ENCODE peak calls at places on chromosomes 3 and 15, in five cellular contexts. E is right lobe of liver, D is aorta, Y is BE2C, S is IMR-90. T is an unnamed sample.
A peak's percentile ranks its signal among the peaks of the same experiment; 100 is the strongest.

GRCh38 chr3:11306815-11307589 is 34.8 kb downstream of the ATG7 start:
- DNase-seq in E (no peak), D (no peak), Y (no peak), S (peak; percentile 49), T (peak; percentile 26)

GRCh38 chr15:99014803-99015676 is 7.4 kb upstream of the PGPEP1L start:
- DNase-seq in E (peak; percentile 64), D (peak; percentile 88), Y (peak; percentile 52), S (peak; percentile 72), T (peak; percentile 52)

GRCh38 chr15:88542342-88542733 is 4.1 kb downstream of the DET1 start:
- DNase-seq in E (no peak), D (no peak), Y (no peak), S (no peak), T (peak; percentile 72)

GRCh38 chr3:8629151-8630021 is 15.2 kb downstream of the SSUH2 start:
- DNase-seq in E (no peak), D (peak; percentile 94), Y (no peak), S (peak; percentile 86), T (peak; percentile 90)

GRCh38 chr3:149900322-149900721 is 70.4 kb downstream of the PFN2 start:
- DNase-seq in E (no peak), D (no peak), Y (no peak), S (no peak), T (no peak)

GRCh38 chr3:49025005-49025792 is 3.3 kb downstream of the NDUFAF3 start:
- DNase-seq in E (no peak), D (peak; percentile 55), Y (no peak), S (no peak), T (no peak)

GRCh38 chr15:43199945-43200488 is 14.8 kb downstream of the CCNDBP1 start:
- DNase-seq in E (no peak), D (no peak), Y (no peak), S (no peak), T (no peak)

GRCh38 chr3:126355777-126356372 is 1.3 kb downstream of the KLF15 start:
- DNase-seq in E (peak; percentile 96), D (peak; percentile 98), Y (peak; percentile 98), S (peak; percentile 52), T (peak; percentile 96)

GRCh38 chr15:100311829-100312228 is 29.9 kb downstream of the ADAMTS17 start:
- DNase-seq in E (no peak), D (no peak), Y (peak; percentile 57), S (no peak), T (no peak)

GRCh38 chr3:65178703-65179102 is 490.9 kb upstream of the ADAMTS9 start:
- DNase-seq in E (no peak), D (no peak), Y (peak; percentile 22), S (no peak), T (no peak)

GRCh38 chr3:176697284-176697889 is 499.9 kb downstream of the TBL1XR1 start:
- DNase-seq in E (no peak), D (no peak), Y (no peak), S (no peak), T (no peak)

GRCh38 chr3:167493240-167493639 is 19.4 kb upstream of the SERPINI2 start:
- DNase-seq in E (no peak), D (no peak), Y (peak; percentile 23), S (no peak), T (no peak)

GRCh38 chr15:71725215-71725955 is 85.0 kb upstream of the NR2E3 start:
- DNase-seq in E (no peak), D (no peak), Y (no peak), S (peak; percentile 80), T (peak; percentile 38)

GRCh38 chr15:93126496-93127083 is 37.6 kb upstream of the RGMA start:
- DNase-seq in E (no peak), D (peak; percentile 79), Y (no peak), S (no peak), T (peak; percentile 12)

GRCh38 chr15:95368211-95368610 is 962.3 kb upstream of the NR2F2 start:
- DNase-seq in E (no peak), D (no peak), Y (no peak), S (no peak), T (no peak)

GRCh38 chr3:88057650-88058321 is 1.0 kb downstream of the CGGBP1 start:
- DNase-seq in E (no peak), D (no peak), Y (no peak), S (peak; percentile 20), T (peak; percentile 8)

GRCh38 chr3:36418296-36418695 is 38.0 kb downstream of the STAC start:
- DNase-seq in E (no peak), D (no peak), Y (no peak), S (no peak), T (no peak)

GRCh38 chr3:66195347-66195783 is 25.4 kb upstream of the SLC25A26 start:
- DNase-seq in E (peak; percentile 50), D (peak; percentile 85), Y (peak; percentile 90), S (peak; percentile 68), T (peak; percentile 26)

GRCh38 chr3:85576091-85576690 is 617.4 kb downstream of the CADM2 start:
- DNase-seq in E (peak; percentile 36), D (no peak), Y (peak; percentile 68), S (peak; percentile 55), T (peak; percentile 70)

GRCh38 chr3:68996356-68996995 is 17.0 kb downstream of the EOGT start:
- DNase-seq in E (no peak), D (no peak), Y (no peak), S (peak; percentile 84), T (no peak)

GRCh38 chr3:134147411-134147810 is 103.2 kb downstream of the RYK start:
- DNase-seq in E (no peak), D (no peak), Y (no peak), S (no peak), T (no peak)

GRCh38 chr3:51637941-51638471 is 33.0 kb upstream of the TEX264 start:
- DNase-seq in E (peak; percentile 31), D (no peak), Y (peak; percentile 46), S (peak; percentile 71), T (peak; percentile 71)

GRCh38 chr3:108877906-108878305 is 55.3 kb downstream of the TRAT1 start:
- DNase-seq in E (no peak), D (no peak), Y (no peak), S (no peak), T (no peak)

GRCh38 chr15:78638658-78639314 is 2.2 kb downstream of the CHRNB4 start:
- DNase-seq in E (peak; percentile 39), D (no peak), Y (peak; percentile 93), S (peak; percentile 19), T (peak; percentile 93)
- H3K4me1 ChIP-seq in E (peaks cover 4% of the 10 kb centered on the region), D (no peaks in the 10 kb centered on the region), Y (peaks cover 30% of the 10 kb centered on the region), S (no peaks in the 10 kb centered on the region), T (peaks cover 5% of the 10 kb centered on the region)

DNA sequence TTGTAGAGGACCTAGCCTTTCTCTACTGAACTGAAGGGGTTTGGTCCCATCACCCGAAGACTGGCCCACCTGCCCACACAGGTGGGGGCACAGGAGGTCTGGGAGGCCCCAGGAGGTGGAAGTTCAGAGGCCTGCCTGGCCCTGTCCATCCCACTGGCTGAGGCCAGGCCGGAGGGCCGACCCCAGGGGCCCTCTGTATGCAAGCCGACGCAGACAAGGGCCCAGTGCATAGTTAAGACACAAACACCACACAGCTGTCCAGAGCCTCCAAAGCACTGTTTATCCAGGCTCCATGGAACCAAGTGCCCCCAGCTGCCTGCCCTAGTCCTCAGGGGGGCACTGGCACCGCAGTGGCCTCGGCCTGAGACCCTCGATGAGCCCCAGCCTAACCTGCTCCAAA is 26.7 kb downstream of the SNX33 start:
- DNase-seq in E (no peak), D (no peak), Y (no peak), S (no peak), T (no peak)
- H3K4me1 ChIP-seq in E (peaks cover 10% of the 10 kb centered on the region), D (no peaks in the 10 kb centered on the region), Y (peaks cover 16% of the 10 kb centered on the region), S (peaks cover 26% of the 10 kb centered on the region), T (peaks cover 32% of the 10 kb centered on the region)

GRCh38 chr15:78044407-78045155 is 32.9 kb downstream of the TBC1D2B start:
- DNase-seq in E (no peak), D (no peak), Y (no peak), S (no peak), T (peak; percentile 67)

GRCh38 chr15:78046796-78047341 is 30.6 kb downstream of the TBC1D2B start:
- DNase-seq in E (no peak), D (no peak), Y (no peak), S (no peak), T (no peak)

GRCh38 chr15:78047631-78048409 is 29.7 kb downstream of the TBC1D2B start:
- DNase-seq in E (no peak), D (no peak), Y (no peak), S (peak; percentile 77), T (peak; percentile 8)

GRCh38 chr15:78041946-78042345 is 35.6 kb downstream of the TBC1D2B start:
- DNase-seq in E (no peak), D (no peak), Y (no peak), S (no peak), T (no peak)

DNA sequence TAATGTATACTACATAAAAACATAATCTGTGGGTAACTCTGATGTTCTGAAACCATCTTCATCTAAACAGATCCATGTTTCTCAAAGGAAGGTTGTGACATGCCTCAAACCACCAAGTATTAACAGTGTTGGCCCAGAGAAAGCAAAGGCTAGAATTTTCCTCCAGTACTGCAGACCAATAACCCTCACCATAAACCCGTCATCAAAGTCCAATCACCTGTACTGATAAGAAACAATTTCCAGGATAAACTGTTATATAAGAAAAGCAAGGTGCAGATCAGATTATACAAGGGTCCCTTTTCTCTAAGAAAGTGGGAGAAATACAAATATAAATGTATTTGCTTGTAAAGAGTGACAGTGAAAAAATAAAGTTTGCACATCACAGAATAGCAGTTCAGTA is 32.3 kb downstream of the TBC1D2B start:
- DNase-seq in E (no peak), D (no peak), Y (no peak), S (no peak), T (no peak)
- H3K4me1 ChIP-seq in E (peaks cover 16% of the 10 kb centered on the region), D (no peaks in the 10 kb centered on the region), Y (no peaks in the 10 kb centered on the region), S (peaks cover 27% of the 10 kb centered on the region), T (no peaks in the 10 kb centered on the region)

GRCh38 chr3:128735287-128735686 is 9.3 kb downstream of the RAB7A start:
- DNase-seq in E (no peak), D (no peak), Y (no peak), S (no peak), T (no peak)
- H3K4me1 ChIP-seq in E (peaks cover 57% of the 10 kb centered on the region), D (peaks cover 11% of the 10 kb centered on the region), Y (no peaks in the 10 kb centered on the region), S (peaks cover 14% of the 10 kb centered on the region), T (peaks cover 20% of the 10 kb centered on the region)

GRCh38 chr15:40340038-40340739 is 550 bp downstream of the CCDC9B start:
- DNase-seq in E (peak; percentile 60), D (peak; percentile 95), Y (peak; percentile 89), S (peak; percentile 73), T (peak; percentile 76)
- H3K4me1 ChIP-seq in E (peaks cover 21% of the 10 kb centered on the region), D (peaks cover 3% of the 10 kb centered on the region), Y (peaks cover 57% of the 10 kb centered on the region), S (peaks cover 39% of the 10 kb centered on the region), T (peaks cover 27% of the 10 kb centered on the region)

DNA sequence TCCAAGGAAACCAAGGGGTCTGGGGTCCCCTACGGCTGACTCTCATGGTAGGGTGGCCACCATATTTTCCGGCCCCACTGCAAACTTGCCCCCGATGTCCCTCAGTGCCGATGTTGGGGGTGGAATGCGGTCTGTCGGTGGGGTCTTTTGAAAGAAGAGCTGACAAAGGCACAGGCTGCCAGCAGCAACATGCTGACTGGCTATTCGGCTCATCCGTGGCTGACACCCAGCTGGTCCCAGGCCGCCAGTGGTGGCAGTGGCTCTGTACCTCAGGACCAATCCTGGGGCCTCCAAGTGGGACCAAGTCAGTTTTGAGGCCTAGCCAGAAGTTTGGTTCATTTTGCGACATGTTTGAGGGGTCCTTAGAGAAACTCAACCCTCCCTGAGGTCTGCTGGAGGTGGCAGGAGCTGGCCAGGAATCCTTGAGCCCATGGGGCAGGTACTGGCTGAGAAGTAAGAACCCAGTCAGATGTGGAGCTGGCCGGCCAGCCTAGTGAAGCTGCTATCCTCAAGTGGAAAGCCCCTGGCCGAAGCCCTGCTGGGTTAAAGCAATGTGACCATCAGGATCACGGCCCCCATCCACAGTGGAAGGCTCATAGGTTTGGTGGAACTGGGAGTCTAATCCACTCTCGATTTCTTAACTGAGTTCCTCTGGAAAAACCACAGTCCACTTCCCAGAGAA is 17.8 kb downstream of the BMF start:
- DNase-seq in E (no peak), D (no peak), Y (no peak), S (no peak), T (no peak)
- H3K4me1 ChIP-seq in E (peaks cover 39% of the 10 kb centered on the region), D (peaks cover 12% of the 10 kb centered on the region), Y (peaks cover 29% of the 10 kb centered on the region), S (peaks cover 50% of the 10 kb centered on the region), T (peaks cover 71% of the 10 kb centered on the region)